ENCODE peak calls at places on chromosome 15, in six cellular contexts. G is heart right ventricle; Y is IMR-90; J is coronary artery; A is CD8-positive, alpha-beta T cell; S is heart left ventricle. K is an unnamed sample.

GRCh38 chr15:88115529-88116152 is 140.9 kb downstream of the NTRK3 start:
- DNase-seq in G (no peak), Y (no peak), J (no peak), A (no peak), S (no peak), K (peak)

GRCh38 chr15:90213818-90214204 is 12.7 kb downstream of the SEMA4B start:
- DNase-seq in G (no peak), Y (no peak), J (no peak), A (no peak), S (no peak), K (no peak)

GRCh38 chr15:57736591-57736990 is 30.1 kb downstream of the POLR2M start:
- DNase-seq in G (no peak), Y (no peak), J (no peak), A (no peak), S (no peak), K (no peak)

GRCh38 chr15:40968290-40969085 is 15.2 kb downstream of the CHAC1 start:
- DNase-seq in G (no peak), Y (no peak), J (no peak), A (no peak), S (no peak), K (no peak)

GRCh38 chr15:83955806-83956265 is 279.7 kb upstream of the GOLGA6L4 start:
- DNase-seq in G (no peak), Y (no peak), J (no peak), A (no peak), S (no peak), K (no peak)

GRCh38 chr15:23372284-23372683 is 17.7 kb downstream of the GOLGA8S start:
- DNase-seq in G (no peak), Y (no peak), J (no peak), A (no peak), S (no peak), K (no peak)

GRCh38 chr15:96412045-96412918 is 81.8 kb downstream of the NR2F2 start:
- DNase-seq in G (no peak), Y (no peak), J (no peak), A (no peak), S (no peak), K (no peak)

GRCh38 chr15:26551473-26551872 is 221.4 kb downstream of the GABRB3 start:
- DNase-seq in G (no peak), Y (no peak), J (no peak), A (no peak), S (no peak), K (no peak)

GRCh38 chr15:95590533-95591044 is 739.9 kb upstream of the NR2F2 start:
- DNase-seq in G (no peak), Y (no peak), J (no peak), A (no peak), S (no peak), K (no peak)

GRCh38 chr15:89356634-89357298 is 22.1 kb upstream of the POLG start:
- DNase-seq in G (no peak), Y (no peak), J (no peak), A (no peak), S (no peak), K (peak)

GRCh38 chr15:39301589-39301999 is 279.3 kb upstream of the THBS1 start:
- DNase-seq in G (no peak), Y (peak), J (no peak), A (no peak), S (no peak), K (no peak)

GRCh38 chr15:67543348-67543718 is 830 bp downstream of the MAP2K5 start:
- DNase-seq in G (no peak), Y (peak), J (no peak), A (peak), S (no peak), K (no peak)

GRCh38 chr15:66097151-66098018 is 156.2 kb downstream of the MEGF11 start:
- DNase-seq in G (no peak), Y (peak), J (no peak), A (no peak), S (no peak), K (no peak)

GRCh38 chr15:44832068-44832467 is 95.7 kb downstream of the TRIM69 start:
- DNase-seq in G (no peak), Y (no peak), J (no peak), A (no peak), S (no peak), K (no peak)

GRCh38 chr15:62834686-62835279 is 207.8 kb upstream of the TPM1 start:
- DNase-seq in G (no peak), Y (no peak), J (no peak), A (no peak), S (no peak), K (no peak)
- H3K27ac ChIP-seq in G (peak), Y (no peak), J (no peak), A (no peak), S (peak), K (no peak)

GRCh38 chr15:79966634-79967330 is 4.2 kb downstream of the BCL2A1 start:
- DNase-seq in G (no peak), Y (no peak), J (no peak), A (no peak), S (no peak), K (no peak)
- H3K27ac ChIP-seq in G (no peak), Y (no peak), J (no peak), A (no peak), S (no peak), K (no peak)

DNA sequence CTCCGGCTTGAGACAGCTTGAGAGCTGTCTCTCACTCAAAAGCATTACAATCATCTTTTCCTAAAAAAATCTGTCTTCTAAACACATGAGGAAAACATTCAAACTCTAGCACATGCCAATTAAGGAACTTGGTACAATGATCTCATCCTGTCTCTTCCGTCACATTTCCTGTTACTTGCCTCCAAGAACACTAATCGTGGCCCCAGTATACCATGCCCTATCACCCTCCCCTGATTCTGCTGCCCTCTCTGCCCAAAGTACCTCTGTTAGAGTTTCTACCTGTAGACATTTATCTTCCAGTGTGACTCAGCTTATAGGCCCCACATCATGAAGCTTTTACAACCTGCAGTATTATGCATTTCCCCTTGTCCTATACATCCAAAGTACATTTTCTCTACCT is 9.2 kb upstream of the SEMA6D start:
- DNase-seq in G (no peak), Y (no peak), J (no peak), A (no peak), S (no peak), K (no peak)
- H3K27ac ChIP-seq in G (no peak), Y (no peak), J (no peak), A (no peak), S (no peak), K (no peak)

DNA sequence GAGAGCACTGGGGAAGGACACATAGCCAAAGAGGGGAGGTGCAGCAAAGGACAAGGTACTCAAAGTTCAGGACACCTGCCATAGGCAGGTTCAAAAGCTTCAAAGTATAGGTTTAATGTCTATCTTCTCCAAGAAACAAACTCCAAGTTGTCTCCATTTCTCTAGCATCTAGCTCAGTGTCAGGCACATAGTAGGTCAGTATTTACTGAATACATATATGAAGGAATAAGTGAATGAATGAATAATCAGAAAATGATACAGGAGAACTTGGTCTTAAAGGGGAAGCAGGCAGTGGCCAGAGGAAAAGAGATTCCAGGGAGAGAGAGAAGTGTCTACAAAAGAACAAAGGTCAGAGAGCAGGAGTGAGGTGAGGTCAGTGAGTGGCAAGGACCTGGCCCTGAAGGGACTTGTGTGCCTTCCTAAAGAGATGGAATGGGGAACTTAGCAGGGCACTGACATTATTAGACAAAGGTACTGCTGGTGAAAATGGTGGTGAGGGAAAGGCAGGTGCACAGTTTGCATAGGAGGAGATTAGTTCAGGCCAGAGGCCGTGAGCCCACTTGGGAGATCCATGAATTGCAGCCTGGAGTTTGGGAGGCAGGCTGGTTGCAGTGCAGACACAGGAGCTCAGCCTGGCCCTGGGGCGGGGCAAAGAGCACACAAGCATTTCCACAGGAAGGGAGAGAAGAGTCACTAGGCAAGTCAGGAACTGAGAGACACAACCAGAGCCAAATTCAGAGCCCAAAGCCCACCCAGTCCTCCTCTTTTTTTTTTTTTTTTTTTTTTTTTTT is 21.4 kb downstream of the TBC1D2B start:
- DNase-seq in G (peak), Y (no peak), J (peak), A (peak), S (no peak), K (no peak)
- H3K27ac ChIP-seq in G (peak), Y (no peak), J (no peak), A (peak), S (peak), K (peak)

DNA sequence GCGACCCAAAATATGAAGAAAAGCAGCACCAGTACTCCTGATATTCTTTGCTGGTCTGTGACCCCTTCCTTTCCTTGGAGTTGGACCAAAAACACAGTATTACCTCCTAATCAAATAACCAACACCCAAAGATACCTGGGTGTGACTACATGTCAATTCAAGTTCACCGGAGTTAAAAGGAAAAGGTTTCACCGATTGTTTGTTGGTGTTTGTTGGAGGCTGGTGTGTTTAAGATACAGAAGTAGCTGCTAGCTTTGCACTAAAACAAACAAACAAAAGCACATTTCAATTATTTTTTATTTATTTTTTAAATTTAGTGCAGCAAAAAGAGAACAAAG is 81.5 kb downstream of the MYO1E start:
- DNase-seq in G (no peak), Y (no peak), J (no peak), A (no peak), S (no peak), K (no peak)
- H3K27ac ChIP-seq in G (peak), Y (no peak), J (no peak), A (no peak), S (no peak), K (peak)

GRCh38 chr15:81225161-81225671 is 28.5 kb downstream of the IL16 start:
- DNase-seq in G (peak), Y (no peak), J (no peak), A (no peak), S (peak), K (peak)

GRCh38 chr15:81223346-81223971 is 26.8 kb downstream of the IL16 start:
- DNase-seq in G (no peak), Y (no peak), J (no peak), A (no peak), S (no peak), K (no peak)

GRCh38 chr15:81224232-81224631 is 27.6 kb downstream of the IL16 start:
- DNase-seq in G (no peak), Y (no peak), J (peak), A (no peak), S (peak), K (no peak)

GRCh38 chr15:81222007-81222406 is 25.3 kb downstream of the IL16 start:
- DNase-seq in G (no peak), Y (no peak), J (no peak), A (no peak), S (no peak), K (no peak)

DNA sequence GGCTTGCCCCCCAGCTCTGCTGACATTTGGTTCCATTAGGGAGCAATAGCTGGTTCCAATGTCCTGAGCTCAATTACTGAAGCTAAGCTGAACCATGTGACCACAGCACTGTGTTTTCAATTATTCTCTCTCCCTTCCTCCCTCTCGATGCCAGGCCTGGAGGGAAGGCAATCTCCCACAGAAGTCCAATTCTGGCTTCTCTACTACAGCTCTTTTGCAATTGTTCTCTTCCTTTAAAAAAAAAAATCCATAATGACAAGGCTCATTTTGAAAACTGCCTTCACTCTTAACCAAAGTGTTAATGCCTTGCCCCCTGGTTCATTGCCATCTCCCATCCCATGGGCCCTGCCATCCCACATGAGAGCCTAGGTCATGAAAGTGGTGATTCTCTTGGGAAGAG is 24.8 kb downstream of the IL16 start:
- DNase-seq in G (peak), Y (no peak), J (no peak), A (no peak), S (no peak), K (no peak)
- H3K27ac ChIP-seq in G (peak), Y (no peak), J (no peak), A (no peak), S (peak), K (no peak)